ENCODE peak calls at places on chromosomes 11 and 22, in eight cellular contexts. L, E, U, X, H, I, O and Z are unnamed samples.

GRCh38 chr11:75867778-75868374 is 52.9 kb downstream of the UVRAG start:
- DNase-seq in I (peak), U (peak), O (no peak), X (no peak), E (peak), L (peak), H (no peak), Z (no peak)

GRCh38 chr11:92457250-92457649 is 232.6 kb downstream of the FAT3 start:
- DNase-seq in X (no peak), O (no peak), H (no peak), U (no peak), L (peak), E (no peak), I (no peak), Z (no peak)

GRCh38 chr22:41810022-41810421 is 9.5 kb downstream of the CCDC134 start:
- DNase-seq in X (no peak), U (no peak), H (no peak), I (no peak), O (no peak), E (no peak), L (no peak), Z (no peak)

GRCh38 chr22:30383061-30383460 is 4.2 kb downstream of the RNF215 start:
- DNase-seq in I (no peak), L (no peak), H (no peak), E (no peak), X (no peak), O (no peak), U (no peak), Z (no peak)

GRCh38 chr22:37480387-37481346 is 5.5 kb downstream of the MFNG start:
- DNase-seq in O (no peak), E (no peak), L (no peak), H (no peak), I (no peak), X (no peak), U (no peak), Z (no peak)

GRCh38 chr11:120564573-120565301 is 53.2 kb downstream of the GRIK4 start:
- DNase-seq in I (peak), U (peak), E (no peak), X (peak), H (peak), O (no peak), L (peak), Z (no peak)

GRCh38 chr11:78685156-78685555 is 110.5 kb upstream of the NARS2 start:
- DNase-seq in E (no peak), U (no peak), O (no peak), X (no peak), I (no peak), L (no peak), H (no peak), Z (no peak)

GRCh38 chr11:76329084-76329648 is 51.8 kb downstream of the THAP12 start:
- DNase-seq in X (no peak), H (no peak), L (no peak), U (no peak), O (no peak), E (no peak), I (no peak), Z (no peak)

GRCh38 chr11:30775123-30775522 is 189.0 kb upstream of the MPPED2 start:
- DNase-seq in X (no peak), U (no peak), I (no peak), L (no peak), H (no peak), E (no peak), O (no peak), Z (no peak)

GRCh38 chr11:14202263-14203173 is 156.5 kb downstream of the RRAS2 start:
- DNase-seq in U (no peak), O (no peak), H (no peak), X (no peak), L (no peak), E (peak), I (no peak), Z (no peak)

GRCh38 chr22:37624876-37625275 is 14.6 kb upstream of the SH3BP1 start:
- DNase-seq in O (no peak), E (no peak), X (no peak), H (no peak), U (no peak), L (no peak), I (no peak), Z (no peak)